ENCODE peak calls at places on chromosome 3, in eight cellular contexts. G is GM23338, E is Caco-2, I is fibroblast of pulmonary artery, C is foreskin fibroblast, Y is A549, D is stomach, R is fibroblast of lung. L is an unnamed sample.

GRCh38 chr3:155313303-155313702 is 19.8 kb upstream of the STRIT1 start:
- DNase-seq in G (no peak), E (no peak), I (peak; percentile 29), C (peak; percentile 55), Y (no peak), D (no peak), R (peak; percentile 6), L (no peak)

GRCh38 chr3:108004647-108005046 is 86.2 kb downstream of the CD47 start:
- DNase-seq in G (no peak), E (no peak), I (no peak), C (no peak), Y (no peak), D (no peak), R (no peak), L (no peak)

GRCh38 chr3:162684260-162684659 is 1187.7 kb downstream of the OTOL1 start:
- DNase-seq in G (no peak), E (no peak), I (no peak), C (no peak), Y (no peak), D (no peak), R (no peak), L (no peak)

GRCh38 chr3:139746481-139746880 is 68.7 kb upstream of the NMNAT3 start:
- DNase-seq in G (peak; percentile 37), E (no peak), I (no peak), C (no peak), Y (no peak), D (no peak), R (no peak), L (no peak)

GRCh38 chr3:99753268-99753975 is 64.2 kb upstream of the CMSS1 start:
- DNase-seq in G (peak; percentile 84), E (no peak), I (peak; percentile 93), C (peak; percentile 91), Y (peak; percentile 13), D (no peak), R (peak; percentile 81), L (no peak)

GRCh38 chr3:101942356-101942755 is 93.0 kb downstream of the NFKBIZ start:
- DNase-seq in G (no peak), E (no peak), I (no peak), C (peak; percentile 37), Y (no peak), D (no peak), R (peak; percentile 13), L (no peak)

GRCh38 chr3:184712579-184713355 is 903 bp upstream of the MAGEF1 start:
- DNase-seq in G (no peak), E (no peak), I (no peak), C (no peak), Y (no peak), D (no peak), R (no peak), L (no peak)

GRCh38 chr3:23835807-23836206 is 30.1 kb downstream of the UBE2E1 start:
- DNase-seq in G (no peak), E (no peak), I (no peak), C (no peak), Y (no peak), D (no peak), R (no peak), L (no peak)

GRCh38 chr3:128322030-128323022 is 144.4 kb downstream of the DNAJB8 start:
- DNase-seq in G (peak; percentile 79), E (no peak), I (peak; percentile 67), C (peak; percentile 60), Y (peak; percentile 13), D (peak; percentile 57), R (peak; percentile 29), L (peak; percentile 10)

GRCh38 chr3:46406786-46407611 is at the start of the genes CCR5AS and CCRL2:
- DNase-seq in G (no peak), E (peak; percentile 81), I (peak; percentile 36), C (peak; percentile 33), Y (no peak), D (peak; percentile 84), R (peak; percentile 37), L (no peak)

GRCh38 chr3:127888564-127889107 is 26.4 kb upstream of the KBTBD12 start:
- DNase-seq in G (no peak), E (no peak), I (no peak), C (peak; percentile 30), Y (no peak), D (no peak), R (peak; percentile 14), L (no peak)

GRCh38 chr3:107574650-107575049 is 51.9 kb downstream of the BBX start:
- DNase-seq in G (peak; percentile 57), E (no peak), I (peak; percentile 72), C (peak; percentile 62), Y (peak; percentile 23), D (no peak), R (peak; percentile 42), L (no peak)

GRCh38 chr3:73540969-73541740 is 83.6 kb downstream of the PDZRN3 start:
- DNase-seq in G (no peak), E (no peak), I (peak; percentile 18), C (peak; percentile 71), Y (no peak), D (no peak), R (peak; percentile 63), L (no peak)

GRCh38 chr3:60580826-60581225 is 670.4 kb downstream of the FHIT start:
- DNase-seq in G (no peak), E (no peak), I (no peak), C (no peak), Y (no peak), D (no peak), R (no peak), L (no peak)

GRCh38 chr3:60579734-60580133 is 671.5 kb downstream of the FHIT start:
- DNase-seq in G (no peak), E (no peak), I (peak; percentile 31), C (peak; percentile 28), Y (no peak), D (no peak), R (peak; percentile 95), L (no peak)

GRCh38 chr3:60578936-60579335 is 672.3 kb downstream of the FHIT start:
- DNase-seq in G (no peak), E (no peak), I (no peak), C (no peak), Y (no peak), D (no peak), R (no peak), L (no peak)

GRCh38 chr3:60584250-60584649 is 667.0 kb downstream of the FHIT start:
- DNase-seq in G (no peak), E (no peak), I (no peak), C (no peak), Y (no peak), D (no peak), R (peak; percentile 87), L (no peak)

DNA sequence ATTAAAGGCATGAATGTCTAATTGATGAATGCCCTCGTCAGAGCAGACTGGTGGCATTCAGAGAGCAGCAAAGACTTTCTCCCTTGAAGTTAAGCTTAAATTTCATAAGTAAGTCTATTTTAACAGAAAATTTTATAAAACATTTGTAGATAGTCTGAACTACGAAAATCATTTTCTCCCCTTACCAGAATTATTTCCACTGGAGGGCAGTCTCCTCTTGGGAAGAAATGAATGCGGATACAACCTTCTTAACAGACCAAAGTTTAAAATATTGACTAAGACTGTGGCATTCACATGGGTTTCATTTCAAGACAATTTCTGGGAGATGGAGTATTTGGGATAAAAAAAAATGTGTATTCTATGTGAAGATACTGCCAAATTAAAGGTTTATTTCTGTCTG is 669.0 kb downstream of the FHIT start:
- DNase-seq in G (peak; percentile 24), E (no peak), I (peak; percentile 3), C (peak; percentile 1), Y (no peak), D (no peak), R (peak; percentile 24), L (no peak)
- TF ChIP-seq CTCF in G (peak; percentile 59), E (no peak), I (no peak), C (peak; percentile 23), Y (no peak), D (no peak), R (no peak), L (peak; percentile 43)

GRCh38 chr3:190697901-190698300 is 164.6 kb downstream of the GMNC start:
- DNase-seq in G (no peak), E (no peak), I (peak; percentile 65), C (peak; percentile 33), Y (no peak), D (no peak), R (peak; percentile 77), L (no peak)

GRCh38 chr3:190699784-190700183 is 162.7 kb downstream of the GMNC start:
- DNase-seq in G (no peak), E (no peak), I (no peak), C (no peak), Y (no peak), D (no peak), R (no peak), L (no peak)

GRCh38 chr3:190697502-190697830 is 165.0 kb downstream of the GMNC start:
- DNase-seq in G (no peak), E (no peak), I (no peak), C (no peak), Y (no peak), D (no peak), R (no peak), L (no peak)

GRCh38 chr3:190696777-190697501 is 165.6 kb downstream of the GMNC start:
- DNase-seq in G (peak; percentile 62), E (no peak), I (peak; percentile 72), C (peak; percentile 46), Y (peak; percentile 2), D (no peak), R (peak; percentile 30), L (no peak)

DNA sequence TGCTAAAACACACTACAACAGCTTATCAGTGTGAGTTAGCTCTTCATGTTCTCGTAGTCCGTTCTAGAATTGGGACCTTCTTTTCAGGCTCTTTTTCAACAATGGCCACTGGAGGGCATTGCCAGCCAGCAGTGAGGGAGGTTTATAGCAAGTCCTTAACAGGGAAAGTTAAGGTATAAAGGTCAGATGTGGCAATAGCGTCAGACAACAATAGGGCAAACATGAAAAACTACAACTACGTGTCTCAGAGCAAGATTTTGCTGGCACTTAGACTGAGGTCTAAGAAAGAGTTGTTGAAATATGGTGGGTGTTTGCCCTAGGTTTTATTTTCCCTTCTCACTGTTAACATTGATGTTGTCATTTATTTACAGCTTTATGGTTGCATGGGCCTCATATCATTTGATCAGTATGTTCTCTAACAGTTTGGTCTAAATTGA is 161.4 kb downstream of the GMNC start:
- DNase-seq in G (peak; percentile 66), E (peak; percentile 69), I (peak; percentile 75), C (peak; percentile 45), Y (peak; percentile 13), D (peak; percentile 65), R (peak; percentile 43), L (peak; percentile 10)
- TF ChIP-seq CTCF in G (peak; percentile 88), E (peak; percentile 75), I (peak; percentile 76), C (peak; percentile 53), Y (peak; percentile 79), D (no peak), R (peak; percentile 58), L (peak; percentile 69)

GRCh38 chr3:135966875-135967274 is 1.3 kb downstream of the PPP2R3A start:
- DNase-seq in G (peak; percentile 16), E (no peak), I (no peak), C (no peak), Y (no peak), D (no peak), R (no peak), L (no peak)
- TF ChIP-seq CTCF in G (no peak), E (no peak), I (no peak), C (no peak), Y (no peak), D (no peak), R (no peak), L (no peak)

GRCh38 chr3:51408021-51408420 is 16.9 kb downstream of the RBM15B start:
- DNase-seq in G (no peak), E (no peak), I (no peak), C (no peak), Y (no peak), D (no peak), R (no peak), L (no peak)

GRCh38 chr3:51403675-51404074 is 12.6 kb downstream of the RBM15B start:
- DNase-seq in G (no peak), E (no peak), I (no peak), C (no peak), Y (no peak), D (no peak), R (no peak), L (no peak)

GRCh38 chr3:51408813-51409212 is 17.7 kb downstream of the RBM15B start:
- DNase-seq in G (no peak), E (no peak), I (no peak), C (no peak), Y (no peak), D (no peak), R (no peak), L (no peak)
- TF ChIP-seq CTCF in G (no peak), E (no peak), I (no peak), C (no peak), Y (no peak), D (no peak), R (no peak), L (no peak)

L was measured in progenitor cell of endocrine pancreas.